ENCODE peak calls at places on chromosomes 11 and 22, in eight cellular contexts. One of them, this sample, is unnamed.

GRCh38 chr22:46063861-46064235 is 86.5 kb upstream of the PPARA start:
- DNase-seq in left ventricle myocardium inferior: peak
- DNase-seq in heart right ventricle: no peak
- DNase-seq in HFFc6: no peak
- DNase-seq in kidney: peak
- DNase-seq in Peyer's patch: no peak
- DNase-seq in upper lobe of right lung: peak
- DNase-seq in fibroblast of lung: peak
- DNase-seq in this sample: no peak

GRCh38 chr11:93869830-93870229 is 19.4 kb upstream of the VSTM5 start:
- DNase-seq in Peyer's patch: no peak
- DNase-seq in fibroblast of lung: no peak
- DNase-seq in heart right ventricle: no peak
- DNase-seq in left ventricle myocardium inferior: no peak
- DNase-seq in kidney: no peak
- DNase-seq in HFFc6: no peak
- DNase-seq in upper lobe of right lung: no peak
- DNase-seq in this sample: no peak

GRCh38 chr11:84788220-84788619 is 838.9 kb downstream of the DLG2 start:
- DNase-seq in HFFc6: no peak
- DNase-seq in kidney: no peak
- DNase-seq in left ventricle myocardium inferior: no peak
- DNase-seq in heart right ventricle: no peak
- DNase-seq in Peyer's patch: no peak
- DNase-seq in upper lobe of right lung: no peak
- DNase-seq in fibroblast of lung: peak
- DNase-seq in this sample: no peak

GRCh38 chr22:27668828-27669797 is 132.4 kb downstream of the MN1 start:
- DNase-seq in HFFc6: no peak
- DNase-seq in heart right ventricle: peak
- DNase-seq in upper lobe of right lung: no peak
- DNase-seq in kidney: peak
- DNase-seq in fibroblast of lung: peak
- DNase-seq in left ventricle myocardium inferior: peak
- DNase-seq in Peyer's patch: no peak
- DNase-seq in this sample: no peak

GRCh38 chr11:31445621-31446020 is 63.8 kb downstream of the IMMP1L start:
- DNase-seq in upper lobe of right lung: no peak
- DNase-seq in heart right ventricle: no peak
- DNase-seq in left ventricle myocardium inferior: no peak
- DNase-seq in Peyer's patch: no peak
- DNase-seq in kidney: no peak
- DNase-seq in HFFc6: no peak
- DNase-seq in fibroblast of lung: no peak
- DNase-seq in this sample: no peak

GRCh38 chr22:23287136-23288095 is 107.1 kb downstream of the BCR start:
- DNase-seq in Peyer's patch: no peak
- DNase-seq in fibroblast of lung: no peak
- DNase-seq in upper lobe of right lung: no peak
- DNase-seq in heart right ventricle: no peak
- DNase-seq in HFFc6: no peak
- DNase-seq in left ventricle myocardium inferior: no peak
- DNase-seq in kidney: peak
- DNase-seq in this sample: no peak

GRCh38 chr11:2768471-2769408 is 68.9 kb upstream of the KCNQ1OT1 start:
- DNase-seq in heart right ventricle: no peak
- DNase-seq in HFFc6: peak
- DNase-seq in upper lobe of right lung: no peak
- DNase-seq in fibroblast of lung: peak
- DNase-seq in Peyer's patch: peak
- DNase-seq in kidney: peak
- DNase-seq in left ventricle myocardium inferior: no peak
- DNase-seq in this sample: peak

GRCh38 chr11:5690216-5690615 is 626 bp downstream of the TRIM22 start:
- DNase-seq in Peyer's patch: no peak
- DNase-seq in upper lobe of right lung: no peak
- DNase-seq in fibroblast of lung: peak
- DNase-seq in left ventricle myocardium inferior: no peak
- DNase-seq in heart right ventricle: no peak
- DNase-seq in HFFc6: no peak
- DNase-seq in kidney: no peak
- DNase-seq in this sample: no peak

GRCh38 chr11:624705-625635 is at the start of gene CDHR5:
- DNase-seq in kidney: peak
- DNase-seq in Peyer's patch: no peak
- DNase-seq in left ventricle myocardium inferior: no peak
- DNase-seq in upper lobe of right lung: no peak
- DNase-seq in heart right ventricle: no peak
- DNase-seq in HFFc6: no peak
- DNase-seq in fibroblast of lung: no peak
- DNase-seq in this sample: no peak

GRCh38 chr11:63979426-63979825 is 5.0 kb downstream of the COX8A start:
- DNase-seq in fibroblast of lung: no peak
- DNase-seq in upper lobe of right lung: no peak
- DNase-seq in heart right ventricle: no peak
- DNase-seq in kidney: no peak
- DNase-seq in Peyer's patch: no peak
- DNase-seq in left ventricle myocardium inferior: no peak
- DNase-seq in HFFc6: no peak
- DNase-seq in this sample: no peak

GRCh38 chr11:125148743-125149142 is 15.8 kb upstream of the PKNOX2 start:
- DNase-seq in Peyer's patch: no peak
- DNase-seq in heart right ventricle: no peak
- DNase-seq in HFFc6: no peak
- DNase-seq in left ventricle myocardium inferior: no peak
- DNase-seq in kidney: no peak
- DNase-seq in upper lobe of right lung: no peak
- DNase-seq in fibroblast of lung: no peak
- DNase-seq in this sample: no peak

GRCh38 chr11:60169264-60169915 is 13.5 kb downstream of the MS4A6A start:
- DNase-seq in left ventricle myocardium inferior: no peak
- DNase-seq in kidney: no peak
- DNase-seq in HFFc6: no peak
- DNase-seq in Peyer's patch: no peak
- DNase-seq in heart right ventricle: no peak
- DNase-seq in fibroblast of lung: peak
- DNase-seq in upper lobe of right lung: no peak
- DNase-seq in this sample: no peak

GRCh38 chr22:49838771-49839717 is 11.4 kb upstream of the BRD1 start:
- DNase-seq in fibroblast of lung: peak
- DNase-seq in left ventricle myocardium inferior: no peak
- DNase-seq in heart right ventricle: no peak
- DNase-seq in upper lobe of right lung: no peak
- DNase-seq in kidney: peak
- DNase-seq in Peyer's patch: peak
- DNase-seq in HFFc6: no peak
- DNase-seq in this sample: no peak

GRCh38 chr22:50086526-50086925 is 1.3 kb upstream of the MLC1 start:
- DNase-seq in left ventricle myocardium inferior: no peak
- DNase-seq in upper lobe of right lung: no peak
- DNase-seq in Peyer's patch: no peak
- DNase-seq in heart right ventricle: no peak
- DNase-seq in kidney: no peak
- DNase-seq in HFFc6: peak
- DNase-seq in fibroblast of lung: peak
- DNase-seq in this sample: peak

GRCh38 chr22:36311386-36312085 is 58.6 kb downstream of the APOL1 start:
- DNase-seq in upper lobe of right lung: no peak
- DNase-seq in heart right ventricle: no peak
- DNase-seq in kidney: no peak
- DNase-seq in HFFc6: no peak
- DNase-seq in Peyer's patch: no peak
- DNase-seq in left ventricle myocardium inferior: no peak
- DNase-seq in fibroblast of lung: peak
- DNase-seq in this sample: no peak

GRCh38 chr11:120056301-120057027 is 81.4 kb downstream of the TRIM29 start:
- DNase-seq in fibroblast of lung: no peak
- DNase-seq in left ventricle myocardium inferior: no peak
- DNase-seq in kidney: no peak
- DNase-seq in HFFc6: no peak
- DNase-seq in Peyer's patch: no peak
- DNase-seq in heart right ventricle: no peak
- DNase-seq in upper lobe of right lung: no peak
- DNase-seq in this sample: no peak

GRCh38 chr22:49179886-49180682 is 647.6 kb downstream of the BRD1 start:
- DNase-seq in HFFc6: no peak
- DNase-seq in left ventricle myocardium inferior: peak
- DNase-seq in heart right ventricle: no peak
- DNase-seq in kidney: peak
- DNase-seq in upper lobe of right lung: no peak
- DNase-seq in Peyer's patch: no peak
- DNase-seq in fibroblast of lung: no peak
- DNase-seq in this sample: no peak

GRCh38 chr22:42937164-42937854 is 77.6 kb downstream of the PACSIN2 start:
- DNase-seq in upper lobe of right lung: peak
- DNase-seq in Peyer's patch: peak
- DNase-seq in left ventricle myocardium inferior: no peak
- DNase-seq in fibroblast of lung: peak
- DNase-seq in kidney: peak
- DNase-seq in heart right ventricle: no peak
- DNase-seq in HFFc6: peak
- DNase-seq in this sample: peak

GRCh38 chr11:94964934-94965333 is 8.4 kb downstream of the CWC15 start:
- DNase-seq in upper lobe of right lung: no peak
- DNase-seq in HFFc6: no peak
- DNase-seq in heart right ventricle: no peak
- DNase-seq in kidney: no peak
- DNase-seq in fibroblast of lung: no peak
- DNase-seq in left ventricle myocardium inferior: no peak
- DNase-seq in Peyer's patch: no peak
- DNase-seq in this sample: no peak

GRCh38 chr22:23289851-23290724 is 109.8 kb downstream of the BCR start:
- DNase-seq in Peyer's patch: peak
- DNase-seq in heart right ventricle: peak
- DNase-seq in kidney: no peak
- DNase-seq in fibroblast of lung: peak
- DNase-seq in upper lobe of right lung: peak
- DNase-seq in left ventricle myocardium inferior: no peak
- DNase-seq in HFFc6: peak
- DNase-seq in this sample: peak

GRCh38 chr22:27003301-27003700 is 345.9 kb downstream of the MIAT start:
- DNase-seq in fibroblast of lung: peak
- DNase-seq in Peyer's patch: no peak
- DNase-seq in heart right ventricle: no peak
- DNase-seq in HFFc6: no peak
- DNase-seq in upper lobe of right lung: no peak
- DNase-seq in kidney: no peak
- DNase-seq in left ventricle myocardium inferior: no peak
- DNase-seq in this sample: no peak

GRCh38 chr22:42270512-42271190 is at the start of gene TCF20:
- DNase-seq in upper lobe of right lung: peak
- DNase-seq in heart right ventricle: peak
- DNase-seq in left ventricle myocardium inferior: peak
- DNase-seq in kidney: peak
- DNase-seq in fibroblast of lung: peak
- DNase-seq in Peyer's patch: peak
- DNase-seq in HFFc6: peak
- DNase-seq in this sample: peak

GRCh38 chr11:132114185-132114584 is 743.8 kb downstream of the NTM start:
- DNase-seq in heart right ventricle: no peak
- DNase-seq in kidney: no peak
- DNase-seq in upper lobe of right lung: no peak
- DNase-seq in HFFc6: peak
- DNase-seq in left ventricle myocardium inferior: no peak
- DNase-seq in fibroblast of lung: no peak
- DNase-seq in Peyer's patch: no peak
- DNase-seq in this sample: no peak
- TF ChIP-seq CTCF in heart right ventricle: no peak
- TF ChIP-seq CTCF in kidney: peak
- TF ChIP-seq CTCF in upper lobe of right lung: peak
- TF ChIP-seq CTCF in HFFc6: peak
- TF ChIP-seq CTCF in left ventricle myocardium inferior: peak
- TF ChIP-seq CTCF in fibroblast of lung: peak
- TF ChIP-seq CTCF in Peyer's patch: peak
- TF ChIP-seq CTCF in this sample: peak

GRCh38 chr11:1691027-1691877 is 5.7 kb upstream of the KRTAP5-6 start:
- DNase-seq in HFFc6: no peak
- DNase-seq in Peyer's patch: no peak
- DNase-seq in kidney: no peak
- DNase-seq in upper lobe of right lung: no peak
- DNase-seq in heart right ventricle: no peak
- DNase-seq in fibroblast of lung: no peak
- DNase-seq in left ventricle myocardium inferior: no peak
- DNase-seq in this sample: no peak
- TF ChIP-seq CTCF in HFFc6: peak
- TF ChIP-seq CTCF in Peyer's patch: no peak
- TF ChIP-seq CTCF in kidney: no peak
- TF ChIP-seq CTCF in upper lobe of right lung: no peak
- TF ChIP-seq CTCF in heart right ventricle: no peak
- TF ChIP-seq CTCF in fibroblast of lung: no peak
- TF ChIP-seq CTCF in left ventricle myocardium inferior: no peak
- TF ChIP-seq CTCF in this sample: no peak

DNA sequence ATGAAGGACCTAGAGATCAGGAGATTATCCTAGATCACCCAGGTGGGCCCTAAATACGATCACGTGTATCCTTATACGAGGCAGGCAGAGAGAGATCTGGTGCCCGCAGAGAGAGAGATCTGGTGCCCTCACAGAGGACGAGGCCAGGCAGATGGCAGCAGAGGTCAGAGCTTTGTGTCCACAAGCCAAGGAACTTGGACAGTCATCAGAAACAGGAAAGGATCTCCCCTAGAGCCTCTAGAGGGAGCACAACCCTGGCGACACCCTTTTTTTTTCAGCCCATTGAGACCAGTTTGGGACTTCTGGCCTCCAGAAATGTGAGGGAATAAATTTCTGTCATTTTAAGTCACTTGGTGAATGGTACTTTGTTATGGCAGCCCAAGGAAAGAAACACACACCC is 25.5 kb upstream of the TIMP3 start:
- DNase-seq in HFFc6: no peak
- DNase-seq in heart right ventricle: no peak
- DNase-seq in left ventricle myocardium inferior: no peak
- DNase-seq in Peyer's patch: no peak
- DNase-seq in fibroblast of lung: no peak
- DNase-seq in upper lobe of right lung: no peak
- DNase-seq in kidney: no peak
- DNase-seq in this sample: no peak
- TF ChIP-seq CTCF in HFFc6: peak
- TF ChIP-seq CTCF in heart right ventricle: no peak
- TF ChIP-seq CTCF in left ventricle myocardium inferior: peak
- TF ChIP-seq CTCF in Peyer's patch: peak
- TF ChIP-seq CTCF in fibroblast of lung: peak
- TF ChIP-seq CTCF in upper lobe of right lung: peak
- TF ChIP-seq CTCF in kidney: no peak
- TF ChIP-seq CTCF in this sample: peak

DNA sequence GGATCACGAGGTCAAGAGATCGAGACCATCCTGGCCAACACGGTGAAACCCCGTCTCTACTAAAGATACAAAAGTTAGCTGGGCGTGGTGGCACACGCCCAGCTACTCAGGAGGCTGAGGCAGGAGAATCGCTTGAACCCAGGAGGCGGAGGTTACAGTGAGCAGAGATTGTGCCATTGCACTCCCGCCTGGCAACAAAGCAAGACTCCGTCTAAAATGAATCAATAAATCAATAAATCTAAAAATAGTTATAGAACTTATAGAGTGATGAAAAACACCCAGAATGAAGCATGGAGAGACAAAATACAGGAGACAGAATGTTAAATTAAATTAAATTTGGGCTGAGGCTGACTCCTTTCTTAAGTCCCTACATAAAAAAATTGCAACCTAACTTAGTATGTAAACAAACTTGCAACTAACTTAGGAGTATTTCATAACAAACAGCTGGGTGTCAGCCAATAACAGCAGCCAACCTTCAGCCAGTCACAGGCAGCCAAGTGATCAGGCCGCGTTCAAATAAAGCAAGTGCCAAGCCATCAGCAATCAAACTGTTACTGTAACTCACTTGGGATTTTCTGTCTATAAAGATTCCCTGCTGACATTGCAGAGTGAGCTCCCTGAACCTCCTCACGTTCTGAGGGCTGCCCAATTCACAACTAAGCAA is 7.3 kb upstream of the TP53AIP1 start:
- DNase-seq in heart right ventricle: no peak
- DNase-seq in Peyer's patch: no peak
- DNase-seq in HFFc6: no peak
- DNase-seq in kidney: no peak
- DNase-seq in left ventricle myocardium inferior: no peak
- DNase-seq in upper lobe of right lung: no peak
- DNase-seq in fibroblast of lung: no peak
- DNase-seq in this sample: no peak
- TF ChIP-seq CTCF in heart right ventricle: no peak
- TF ChIP-seq CTCF in Peyer's patch: no peak
- TF ChIP-seq CTCF in HFFc6: no peak
- TF ChIP-seq CTCF in kidney: no peak
- TF ChIP-seq CTCF in left ventricle myocardium inferior: no peak
- TF ChIP-seq CTCF in upper lobe of right lung: no peak
- TF ChIP-seq CTCF in fibroblast of lung: no peak
- TF ChIP-seq CTCF in this sample: no peak

This sample was measured in foreskin fibroblast.